ENCODE peak calls at places on chromosomes 5 and 9, in five cellular contexts. H is IMR-90, O is AG04449, B is progenitor cell of endocrine pancreas, X is pancreas. A is an unnamed sample.
A peak's percentile ranks its signal among the peaks of the same experiment; 100 is the strongest.

GRCh38 chr5:130104895-130105684 is 200.8 kb downstream of the CHSY3 start:
- DNase-seq in H (peak; percentile 1), O (no peak), B (no peak), X (no peak), A (no peak)

GRCh38 chr5:125485003-125485641 is 738.7 kb upstream of the ZNF608 start:
- DNase-seq in H (peak; percentile 97), O (peak; percentile 98), B (no peak), X (peak; percentile 16), A (no peak)

GRCh38 chr5:60546157-60546556 is 153.8 kb downstream of the DEPDC1B start:
- DNase-seq in H (no peak), O (no peak), B (no peak), X (no peak), A (no peak)

GRCh38 chr5:119400248-119400647 is 44.4 kb downstream of the TNFAIP8 start:
- DNase-seq in H (peak; percentile 62), O (no peak), B (no peak), X (no peak), A (no peak)

GRCh38 chr9:131277673-131278420 is 1.5 kb upstream of the FAM78A start:
- DNase-seq in H (peak; percentile 78), O (no peak), B (peak; percentile 64), X (peak; percentile 81), A (no peak)

GRCh38 chr9:36791204-36791948 is 218.7 kb downstream of the MELK start:
- DNase-seq in H (no peak), O (no peak), B (no peak), X (no peak), A (no peak)

GRCh38 chr5:44048268-44048984 is 340.8 kb downstream of the FGF10 start:
- DNase-seq in H (no peak), O (no peak), B (no peak), X (no peak), A (no peak)

GRCh38 chr9:37529111-37529510 is 43.4 kb downstream of the POLR1E start:
- DNase-seq in H (no peak), O (no peak), B (no peak), X (no peak), A (no peak)

GRCh38 chr5:100430268-100430900 is 104.8 kb upstream of the FAM174A start:
- DNase-seq in H (peak; percentile 30), O (no peak), B (peak; percentile 11), X (peak; percentile 17), A (no peak)

GRCh38 chr5:96284727-96285389 is 148.2 kb downstream of the PCSK1 start:
- DNase-seq in H (no peak), O (no peak), B (no peak), X (no peak), A (no peak)

GRCh38 chr5:140926211-140926902 is at the start of gene PCDHAC1:
- DNase-seq in H (no peak), O (no peak), B (peak; percentile 91), X (peak; percentile 82), A (peak; percentile 63)

GRCh38 chr5:6740586-6741150 is 27.4 kb downstream of the TENT4A start:
- DNase-seq in H (no peak), O (no peak), B (no peak), X (no peak), A (no peak)

GRCh38 chr5:141920771-141921170 is 2.9 kb upstream of the DELE1 start:
- DNase-seq in H (no peak), O (no peak), B (no peak), X (no peak), A (no peak)

GRCh38 chr5:38745836-38746732 is 99.7 kb upstream of the OSMR start:
- DNase-seq in H (no peak), O (no peak), B (no peak), X (no peak), A (no peak)

GRCh38 chr5:14204011-14204670 is 61.0 kb downstream of the TRIO start:
- DNase-seq in H (no peak), O (no peak), B (no peak), X (no peak), A (no peak)

GRCh38 chr5:146006470-146006869 is 70.1 kb downstream of the SH3RF2 start:
- DNase-seq in H (no peak), O (no peak), B (no peak), X (no peak), A (no peak)

GRCh38 chr5:146009020-146009419 is 72.6 kb downstream of the SH3RF2 start:
- DNase-seq in H (peak; percentile 16), O (no peak), B (no peak), X (no peak), A (no peak)

GRCh38 chr5:146005723-146006122 is 69.3 kb downstream of the SH3RF2 start:
- DNase-seq in H (no peak), O (no peak), B (no peak), X (no peak), A (no peak)

GRCh38 chr5:146007973-146008372 is 71.6 kb downstream of the SH3RF2 start:
- DNase-seq in H (no peak), O (no peak), B (no peak), X (no peak), A (no peak)

GRCh38 chr5:146007270-146007669 is 70.9 kb downstream of the SH3RF2 start:
- DNase-seq in H (no peak), O (no peak), B (no peak), X (no peak), A (no peak)
- TF ChIP-seq CTCF in H (no peak), O (no peak), B (no peak), X (no peak), A (no peak)

DNA sequence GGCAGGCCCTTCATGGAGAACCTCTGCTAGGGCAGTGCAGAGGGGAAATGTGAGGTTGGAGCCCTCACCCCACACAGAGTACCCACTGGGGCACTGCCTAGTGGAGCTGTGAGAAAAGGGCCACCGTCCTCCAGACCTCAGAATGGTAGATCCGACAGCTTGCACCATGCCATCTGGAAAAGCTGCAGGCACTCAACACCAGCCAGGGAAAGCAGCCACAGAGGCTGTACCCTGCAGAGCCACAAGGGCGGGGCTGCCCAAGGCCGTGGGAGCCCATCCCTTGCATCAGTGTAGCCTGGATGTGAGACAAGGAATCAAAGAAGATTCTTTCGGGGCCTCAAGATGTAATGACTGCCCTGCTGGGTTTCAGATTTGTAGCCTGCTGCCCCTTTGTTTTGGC is 16.5 kb upstream of the ZDHHC11 start:
- DNase-seq in H (no peak), O (no peak), B (no peak), X (no peak), A (no peak)
- TF ChIP-seq CTCF in H (no peak), O (no peak), B (no peak), X (no peak), A (no peak)

GRCh38 chr9:1738511-1739100 is 276.5 kb upstream of the SMARCA2 start:
- DNase-seq in H (no peak), O (no peak), B (no peak), X (no peak), A (no peak)

GRCh38 chr9:1726993-1727759 is 288.0 kb upstream of the SMARCA2 start:
- DNase-seq in H (no peak), O (no peak), B (no peak), X (no peak), A (no peak)

GRCh38 chr9:1729631-1730030 is 285.5 kb upstream of the SMARCA2 start:
- DNase-seq in H (no peak), O (no peak), B (no peak), X (no peak), A (no peak)

DNA sequence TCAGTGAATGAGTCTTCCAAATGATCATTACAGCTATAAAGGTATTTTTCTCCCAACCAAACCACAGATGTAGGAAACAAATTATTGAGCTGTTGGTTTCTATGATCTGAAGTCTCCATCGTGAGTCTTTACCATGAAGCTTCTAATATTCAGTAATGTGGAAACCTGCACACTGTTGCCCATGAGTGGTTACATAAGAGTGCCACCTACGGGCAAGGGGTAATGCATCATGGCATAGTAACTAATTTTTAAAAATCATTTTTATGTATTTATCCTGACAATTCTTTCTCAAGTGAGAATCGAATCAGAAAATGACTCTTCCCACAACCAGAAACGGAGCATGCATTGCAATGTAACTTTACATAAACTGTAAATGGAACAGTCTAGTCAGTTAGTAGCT is 282.5 kb upstream of the SMARCA2 start:
- DNase-seq in H (no peak), O (no peak), B (no peak), X (no peak), A (no peak)
- TF ChIP-seq CTCF in H (no peak), O (no peak), B (no peak), X (no peak), A (no peak)

GRCh38 chr9:133355881-133356357 is 368 bp downstream of the SURF1 start:
- DNase-seq in H (no peak), O (no peak), B (no peak), X (no peak), A (no peak)
- TF ChIP-seq CTCF in H (no peak), O (peak; percentile 6), B (peak; percentile 9), X (no peak), A (no peak)

GRCh38 chr9:26756881-26757280 is 135.7 kb downstream of the CAAP1 start:
- DNase-seq in H (no peak), O (no peak), B (no peak), X (no peak), A (no peak)

GRCh38 chr9:26755476-26755875 is 137.1 kb downstream of the CAAP1 start:
- DNase-seq in H (no peak), O (no peak), B (no peak), X (no peak), A (no peak)

DNA sequence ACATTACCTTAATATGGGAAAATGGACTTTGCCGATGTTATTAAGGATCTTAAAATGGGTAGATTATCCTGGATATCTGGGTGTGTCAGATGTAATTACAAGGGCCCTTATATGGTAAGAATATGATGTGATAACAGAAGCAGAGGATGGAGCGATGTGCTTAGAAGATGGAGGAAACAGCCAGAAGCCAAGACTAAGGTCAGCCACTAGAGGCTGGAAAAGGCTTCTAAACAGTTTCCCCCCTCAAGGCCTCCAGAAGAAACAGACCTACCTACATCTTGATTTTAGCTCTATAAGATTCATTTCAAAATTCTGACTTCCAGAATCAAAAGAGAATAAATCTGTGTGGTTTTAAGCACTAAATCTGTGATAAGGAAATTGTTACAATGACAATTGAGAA is 131.9 kb downstream of the CAAP1 start:
- DNase-seq in H (no peak), O (no peak), B (no peak), X (no peak), A (no peak)
- TF ChIP-seq CTCF in H (no peak), O (no peak), B (no peak), X (no peak), A (no peak)

A was measured in omental fat pad.